ENCODE peak calls at places on chromosomes 1 and 21, in nine cellular contexts. V, X, P, F, G, N, U, C and Q are unnamed samples.

GRCh38 chr1:230048322-230048721 is 18.7 kb upstream of the GALNT2 start:
- DNase-seq in N (no peak), U (no peak), P (no peak), G (no peak), X (no peak), C (no peak), F (no peak), V (no peak), Q (no peak)

GRCh38 chr1:210800756-210801155 is 333.2 kb downstream of the KCNH1 start:
- DNase-seq in F (no peak), V (no peak), G (no peak), U (peak), X (no peak), C (no peak), P (no peak), N (no peak), Q (no peak)

GRCh38 chr21:24148461-24148860 is 1458.8 kb downstream of the MRPL39 start:
- DNase-seq in N (no peak), V (no peak), G (no peak), P (no peak), F (no peak), U (no peak), X (no peak), C (no peak), Q (no peak)

GRCh38 chr1:177809844-177810243 is 160.0 kb downstream of the SEC16B start:
- DNase-seq in V (no peak), F (no peak), C (no peak), N (no peak), P (no peak), X (peak), G (no peak), U (no peak), Q (no peak)

GRCh38 chr1:169890761-169891538 is 2.7 kb downstream of the SCYL3 start:
- DNase-seq in G (no peak), U (no peak), C (no peak), V (no peak), F (no peak), P (no peak), X (peak), N (no peak), Q (no peak)

GRCh38 chr1:172902861-172903381 is 147.8 kb downstream of the TNFSF18 start:
- DNase-seq in V (no peak), F (no peak), U (peak), C (no peak), X (no peak), P (peak), G (peak), N (no peak), Q (no peak)

GRCh38 chr1:203544485-203544884 is 50.5 kb downstream of the OPTC start:
- DNase-seq in V (no peak), F (no peak), C (peak), N (no peak), U (no peak), X (peak), P (no peak), G (no peak), Q (no peak)

GRCh38 chr1:199226163-199226562 is 587.3 kb downstream of the PTPRC start:
- DNase-seq in X (no peak), G (peak), C (no peak), U (peak), N (no peak), P (peak), V (no peak), F (no peak), Q (peak)

GRCh38 chr21:45145146-45145545 is 70.8 kb downstream of the ADARB1 start:
- DNase-seq in G (no peak), F (no peak), N (no peak), P (no peak), U (no peak), V (no peak), C (no peak), X (no peak), Q (no peak)

GRCh38 chr1:194196562-194196961 is 1010.1 kb upstream of the B3GALT2 start:
- DNase-seq in N (no peak), U (no peak), F (no peak), C (no peak), P (no peak), G (no peak), X (no peak), V (no peak), Q (no peak)

GRCh38 chr1:206589206-206589605 is 23.1 kb downstream of the EIF2D start:
- DNase-seq in F (no peak), X (no peak), G (peak), N (peak), P (peak), U (peak), C (no peak), V (peak), Q (peak)

GRCh38 chr1:6477039-6477820 is 11.3 kb upstream of the TNFRSF25 start:
- DNase-seq in X (no peak), N (no peak), G (no peak), C (no peak), F (no peak), P (no peak), U (no peak), V (no peak), Q (no peak)

GRCh38 chr1:6474815-6475282 is 8.9 kb upstream of the TNFRSF25 start:
- DNase-seq in N (no peak), U (no peak), G (no peak), C (no peak), X (no peak), F (no peak), V (no peak), P (no peak), Q (no peak)

GRCh38 chr1:6473974-6474814 is 8.2 kb upstream of the TNFRSF25 start:
- DNase-seq in X (no peak), V (no peak), F (no peak), C (no peak), N (no peak), P (no peak), G (no peak), U (no peak), Q (no peak)

GRCh38 chr1:6476483-6476882 is 10.5 kb upstream of the TNFRSF25 start:
- DNase-seq in G (no peak), P (no peak), F (no peak), N (no peak), X (no peak), C (no peak), V (no peak), U (no peak), Q (no peak)

GRCh38 chr1:6475381-6476133 is 9.6 kb upstream of the TNFRSF25 start:
- DNase-seq in G (peak), X (peak), V (no peak), C (peak), N (no peak), P (no peak), F (peak), U (peak), Q (no peak)
- H3K4me3 ChIP-seq in G (no peak), X (no peak), V (no peak), C (no peak), N (no peak), P (no peak), F (no peak), U (no peak), Q (no peak)

GRCh38 chr1:166875302-166875733 is 746 bp downstream of the TADA1 start:
- DNase-seq in C (no peak), N (no peak), X (no peak), F (peak), V (no peak), P (no peak), U (no peak), G (no peak), Q (no peak)
- H3K4me3 ChIP-seq in C (peak), N (peak), X (peak), F (peak), V (peak), P (peak), U (peak), G (peak), Q (peak)

DNA sequence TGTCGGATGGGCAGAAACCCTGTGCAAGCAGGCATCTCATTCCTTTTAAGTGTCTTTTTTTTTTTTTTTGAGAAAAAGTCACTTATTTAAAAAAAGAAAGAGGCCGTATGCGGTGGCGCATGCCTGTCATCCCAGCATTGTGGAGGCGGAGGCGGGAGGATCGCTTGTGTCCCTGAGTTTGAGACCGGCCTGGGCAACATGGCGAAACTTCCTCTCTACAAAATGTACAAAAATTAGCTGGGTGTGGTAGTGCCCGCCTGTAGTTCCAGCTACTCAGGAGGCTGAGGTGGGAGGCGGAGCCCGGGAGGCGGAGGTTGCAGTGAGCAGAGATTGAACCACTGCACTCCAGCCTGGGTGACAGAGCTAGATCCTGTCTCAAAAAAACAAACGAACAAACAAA is 1.7 kb downstream of the GPR137B start:
- DNase-seq in N (no peak), F (no peak), X (no peak), C (no peak), V (no peak), P (no peak), U (no peak), G (no peak), Q (no peak)
- H3K4me3 ChIP-seq in N (peak), F (no peak), X (no peak), C (peak), V (peak), P (peak), U (peak), G (peak), Q (peak)

GRCh38 chr21:29943885-29944284 is 4.1 kb upstream of the GRIK1 start:
- DNase-seq in F (peak), V (no peak), C (no peak), G (no peak), X (peak), P (no peak), N (no peak), U (peak), Q (no peak)

GRCh38 chr21:29942033-29942432 is 2.2 kb upstream of the GRIK1 start:
- DNase-seq in X (no peak), U (no peak), C (no peak), V (no peak), G (no peak), N (no peak), F (no peak), P (no peak), Q (no peak)

GRCh38 chr21:29939859-29940245 is at the start of gene GRIK1:
- DNase-seq in V (no peak), C (no peak), F (peak), U (peak), G (no peak), N (no peak), P (no peak), X (peak), Q (no peak)

GRCh38 chr21:29940993-29941392 is 1.2 kb upstream of the GRIK1 start:
- DNase-seq in G (no peak), C (no peak), F (no peak), U (no peak), N (no peak), X (peak), P (no peak), V (no peak), Q (no peak)

GRCh38 chr21:29938968-29939858 is 583 bp downstream of the GRIK1 start:
- DNase-seq in P (no peak), N (no peak), V (no peak), G (no peak), F (peak), U (peak), X (peak), C (no peak), Q (no peak)
- H3K4me3 ChIP-seq in P (peak), N (peak), V (peak), G (peak), F (peak), U (peak), X (peak), C (no peak), Q (peak)

GRCh38 chr21:46392921-46393320 is 65.8 kb upstream of the DIP2A start:
- DNase-seq in G (peak), U (peak), C (no peak), V (no peak), N (no peak), F (no peak), X (no peak), P (peak), Q (peak)
- H3K4me3 ChIP-seq in G (no peak), U (no peak), C (no peak), V (no peak), N (no peak), F (no peak), X (no peak), P (no peak), Q (no peak)

GRCh38 chr1:53328009-53328489 is at the start of gene LRP8:
- DNase-seq in C (peak), X (peak), V (peak), P (peak), N (peak), U (peak), G (peak), F (peak), Q (no peak)

GRCh38 chr1:53330819-53331218 is 2.9 kb upstream of the LRP8 start:
- DNase-seq in N (no peak), C (no peak), P (no peak), X (no peak), G (no peak), V (no peak), F (no peak), U (no peak), Q (no peak)

GRCh38 chr1:53327183-53327941 is 508 bp downstream of the LRP8 start:
- DNase-seq in X (peak), U (peak), P (peak), F (peak), V (no peak), N (no peak), C (peak), G (peak), Q (no peak)

GRCh38 chr1:53328490-53329182 is 766 bp upstream of the LRP8 start:
- DNase-seq in C (no peak), V (no peak), P (no peak), F (peak), G (no peak), N (no peak), X (peak), U (no peak), Q (no peak)

DNA sequence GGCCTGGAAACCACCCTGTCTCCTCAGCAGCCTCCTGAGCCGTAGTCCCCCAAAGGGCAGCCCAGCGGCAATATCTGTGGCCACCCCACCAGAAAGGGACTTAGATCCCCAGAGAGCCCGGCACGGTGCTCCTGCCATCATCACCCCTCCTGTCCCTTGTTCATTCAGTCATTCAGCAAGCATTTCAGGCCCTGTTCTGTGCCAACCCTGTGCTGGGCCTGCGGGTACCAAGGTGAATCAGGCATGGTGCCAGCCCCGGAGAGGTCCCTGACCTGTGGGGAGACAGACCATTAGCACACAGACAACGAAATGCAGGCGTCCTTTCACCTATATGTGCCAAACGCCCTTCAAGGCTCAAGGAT is 1.3 kb upstream of the LRP8 start:
- DNase-seq in V (no peak), U (no peak), N (no peak), C (no peak), P (no peak), F (no peak), G (no peak), X (no peak), Q (no peak)
- H3K4me3 ChIP-seq in V (no peak), U (no peak), N (no peak), C (no peak), P (no peak), F (peak), G (no peak), X (no peak), Q (no peak)